ENCODE peak calls at places on chromosomes 4 and X, in seven cellular contexts. W is fibroblast of pulmonary artery, E is mucosa of gallbladder, S is brain microvascular endothelial cell, M is EL, Z is NCI-H1694, H is endothelial cell of umbilical vein. U is an unnamed sample.

GRCh38 chr4:151712777-151713176 is 48.0 kb downstream of the GATB start:
- DNase-seq in S (no peak), E (no peak), W (no peak), Z (no peak), M (no peak), H (no peak), U (no peak)

GRCh38 chrX:69065451-69065850 is 99.8 kb downstream of the PJA1 start:
- DNase-seq in Z (no peak), M (no peak), E (no peak), W (no peak), H (no peak), S (no peak), U (peak; percentile 19)

GRCh38 chrX:66833426-66833825 is 194.5 kb upstream of the EDA2R start:
- DNase-seq in Z (no peak), M (no peak), W (no peak), H (no peak), E (no peak), S (no peak), U (no peak)

GRCh38 chrX:119236599-119237525 is 777 bp downstream of the PGRMC1 start:
- DNase-seq in H (peak; percentile 44), S (peak; percentile 46), W (peak; percentile 50), E (peak; percentile 21), M (peak; percentile 60), Z (no peak), U (peak; percentile 33)

GRCh38 chrX:95764972-95765451 is 919.6 kb upstream of the DIAPH2 start:
- DNase-seq in E (no peak), S (peak; percentile 7), H (peak; percentile 49), W (peak; percentile 64), Z (peak; percentile 25), M (no peak), U (peak; percentile 21)

GRCh38 chrX:135382260-135382659 is 39.5 kb upstream of the SMIM10L2A start:
- DNase-seq in W (peak; percentile 61), E (no peak), M (no peak), S (no peak), H (peak; percentile 79), Z (no peak), U (no peak)

GRCh38 chrX:102684772-102685520 is 27.3 kb upstream of the GPRASP2 start:
- DNase-seq in M (no peak), H (no peak), E (no peak), S (no peak), W (no peak), Z (peak; percentile 4), U (no peak)

GRCh38 chrX:126272795-126273497 is 106.9 kb upstream of the DCAF12L2 start:
- DNase-seq in E (no peak), Z (no peak), S (no peak), H (no peak), M (no peak), W (no peak), U (no peak)

GRCh38 chr4:107837298-107837697 is 12.6 kb downstream of the SGMS2 start:
- DNase-seq in Z (no peak), E (no peak), S (no peak), W (no peak), M (no peak), H (no peak), U (no peak)

GRCh38 chrX:23661671-23662070 is 5.6 kb upstream of the PRDX4 start:
- DNase-seq in E (no peak), H (no peak), S (no peak), W (no peak), Z (no peak), M (peak; percentile 35), U (peak; percentile 28)

GRCh38 chr4:25818293-25819240 is 44.2 kb downstream of the SEL1L3 start:
- DNase-seq in Z (peak; percentile 40), H (no peak), M (peak; percentile 72), W (peak; percentile 26), E (no peak), S (no peak), U (no peak)

GRCh38 chrX:34426334-34426733 is 230.8 kb downstream of the TMEM47 start:
- DNase-seq in S (peak; percentile 9), H (no peak), W (peak; percentile 8), Z (no peak), E (no peak), M (no peak), U (no peak)

GRCh38 chr4:184357164-184357563 is 117.2 kb downstream of the IRF2 start:
- DNase-seq in H (no peak), S (no peak), Z (no peak), M (no peak), E (no peak), W (no peak), U (no peak)

GRCh38 chrX:74492720-74493201 is 71.5 kb downstream of the SLC16A2 start:
- DNase-seq in Z (peak; percentile 23), M (no peak), E (no peak), W (peak; percentile 1), H (no peak), S (no peak), U (no peak)

GRCh38 chr4:87192155-87192919 is 28.1 kb downstream of the KLHL8 start:
- DNase-seq in H (no peak), W (peak; percentile 14), M (peak; percentile 44), S (peak; percentile 7), E (no peak), Z (no peak), U (peak; percentile 32)

GRCh38 chrX:150975655-150976390 is 7.3 kb upstream of the HMGB3 start:
- DNase-seq in M (no peak), S (no peak), W (no peak), E (no peak), H (no peak), Z (no peak), U (no peak)

GRCh38 chr4:534101-534575 is 35.1 kb downstream of the PIGG start:
- DNase-seq in M (no peak), W (no peak), H (no peak), Z (no peak), S (no peak), E (no peak), U (no peak)

GRCh38 chr4:132572210-132572609 is 576.9 kb upstream of the PCDH10 start:
- DNase-seq in W (peak; percentile 94), H (peak; percentile 33), M (peak; percentile 3), Z (no peak), S (peak; percentile 9), E (no peak), U (no peak)

GRCh38 chr4:60897415-60897814 is 302.7 kb upstream of the ADGRL3 start:
- DNase-seq in E (no peak), Z (no peak), S (peak; percentile 9), H (no peak), M (no peak), W (peak; percentile 13), U (no peak)

GRCh38 chr4:58111818-58112217 is 1001.6 kb upstream of the IGFBP7 start:
- DNase-seq in H (no peak), E (no peak), S (no peak), Z (no peak), W (no peak), M (no peak), U (no peak)

GRCh38 chr4:48271626-48272025 is 2.0 kb upstream of the TEC start:
- DNase-seq in H (no peak), Z (no peak), M (no peak), S (no peak), W (no peak), E (no peak), U (no peak)

GRCh38 chr4:155889946-155890345 is 13.6 kb upstream of the TDO2 start:
- DNase-seq in S (no peak), W (no peak), M (no peak), Z (no peak), H (no peak), E (no peak), U (no peak)

GRCh38 chr4:101155368-101155767 is 192.0 kb downstream of the PPP3CA start:
- DNase-seq in M (peak; percentile 81), S (no peak), H (peak; percentile 8), W (peak; percentile 40), E (no peak), Z (no peak), U (peak; percentile 92)

GRCh38 chr4:184596617-184597185 is 52.5 kb downstream of the CASP3 start:
- DNase-seq in E (peak; percentile 19), H (peak; percentile 45), Z (no peak), M (no peak), S (no peak), W (peak; percentile 40), U (no peak)